ENCODE peak calls at places on chromosomes 16 and 17, in four cellular contexts. One of them, this sample, is unnamed.

GRCh38 chr16:88533381-88533831 is 36.8 kb upstream of the ZC3H18 start:
- DNase-seq in gastrocnemius medialis: no peak
- DNase-seq in heart right ventricle: no peak
- DNase-seq in Daoy: peak
- DNase-seq in this sample: no peak

GRCh38 chr16:1048442-1049112 is 24.0 kb upstream of the SSTR5 start:
- DNase-seq in Daoy: peak
- DNase-seq in heart right ventricle: peak
- DNase-seq in gastrocnemius medialis: no peak
- DNase-seq in this sample: no peak

GRCh38 chr17:11412653-11413052 is 171.6 kb downstream of the SHISA6 start:
- DNase-seq in heart right ventricle: no peak
- DNase-seq in gastrocnemius medialis: no peak
- DNase-seq in Daoy: no peak
- DNase-seq in this sample: no peak

GRCh38 chr17:10041916-10042588 is 137.0 kb upstream of the RCVRN start:
- DNase-seq in Daoy: no peak
- DNase-seq in gastrocnemius medialis: no peak
- DNase-seq in heart right ventricle: no peak
- DNase-seq in this sample: no peak

GRCh38 chr17:62565817-62566216 is 61.7 kb upstream of the MRC2 start:
- DNase-seq in Daoy: peak
- DNase-seq in heart right ventricle: no peak
- DNase-seq in gastrocnemius medialis: no peak
- DNase-seq in this sample: no peak

GRCh38 chr16:17277981-17278381 is 192.8 kb downstream of the XYLT1 start:
- DNase-seq in Daoy: no peak
- DNase-seq in heart right ventricle: no peak
- DNase-seq in gastrocnemius medialis: no peak
- DNase-seq in this sample: no peak

GRCh38 chr17:77859035-77859360 is 99.5 kb upstream of the TNRC6C start:
- DNase-seq in gastrocnemius medialis: no peak
- DNase-seq in Daoy: no peak
- DNase-seq in heart right ventricle: peak
- DNase-seq in this sample: no peak

GRCh38 chr17:79305831-79306687 is 231.4 kb downstream of the ENGASE start:
- DNase-seq in Daoy: peak
- DNase-seq in heart right ventricle: peak
- DNase-seq in gastrocnemius medialis: peak
- DNase-seq in this sample: no peak

GRCh38 chr16:88972349-88972748 is 4.7 kb downstream of the CBFA2T3 start:
- DNase-seq in heart right ventricle: no peak
- DNase-seq in gastrocnemius medialis: no peak
- DNase-seq in Daoy: no peak
- DNase-seq in this sample: no peak

GRCh38 chr16:19382887-19383816 is 34.5 kb upstream of the TMC5 start:
- DNase-seq in heart right ventricle: no peak
- DNase-seq in Daoy: peak
- DNase-seq in gastrocnemius medialis: no peak
- DNase-seq in this sample: no peak

GRCh38 chr16:66588981-66589713 is 9.9 kb downstream of the CMTM2 start:
- DNase-seq in gastrocnemius medialis: no peak
- DNase-seq in Daoy: peak
- DNase-seq in heart right ventricle: peak
- DNase-seq in this sample: peak

GRCh38 chr16:9260665-9261064 is 169.2 kb downstream of the HAPSTR1 start:
- DNase-seq in gastrocnemius medialis: no peak
- DNase-seq in Daoy: no peak
- DNase-seq in heart right ventricle: peak
- DNase-seq in this sample: no peak

This sample was measured in naive thymus-derived CD4-positive, alpha-beta T cell.